ENCODE peak calls at places on chromosomes 13 and 19, in five cellular contexts. One of them, this sample, is unnamed.

GRCh38 chr13:45728759-45729158 is 26.6 kb downstream of the CBY2 start:
- DNase-seq in psoas muscle: no peak
- DNase-seq in tibial artery: no peak
- DNase-seq in astrocyte of the spinal cord: no peak
- DNase-seq in fibroblast of lung: no peak
- DNase-seq in this sample: no peak

GRCh38 chr13:50543767-50544166 is 299.7 kb downstream of the DLEU7 start:
- DNase-seq in psoas muscle: peak
- DNase-seq in tibial artery: no peak
- DNase-seq in astrocyte of the spinal cord: peak
- DNase-seq in fibroblast of lung: peak
- DNase-seq in this sample: peak

GRCh38 chr19:42052241-42052863 is 17.7 kb downstream of the GRIK5 start:
- DNase-seq in psoas muscle: no peak
- DNase-seq in tibial artery: no peak
- DNase-seq in astrocyte of the spinal cord: no peak
- DNase-seq in fibroblast of lung: no peak
- DNase-seq in this sample: no peak

GRCh38 chr13:20182231-20182846 is 10.4 kb downstream of the GJB2 start:
- DNase-seq in psoas muscle: no peak
- DNase-seq in tibial artery: no peak
- DNase-seq in astrocyte of the spinal cord: peak
- DNase-seq in fibroblast of lung: peak
- DNase-seq in this sample: peak

GRCh38 chr19:30556230-30556711 is 184.1 kb downstream of the ZNF536 start:
- DNase-seq in psoas muscle: no peak
- DNase-seq in tibial artery: no peak
- DNase-seq in astrocyte of the spinal cord: no peak
- DNase-seq in fibroblast of lung: no peak
- DNase-seq in this sample: no peak

GRCh38 chr19:33971073-33971472 is 174.4 kb downstream of the KCTD15 start:
- DNase-seq in psoas muscle: no peak
- DNase-seq in tibial artery: no peak
- DNase-seq in astrocyte of the spinal cord: no peak
- DNase-seq in fibroblast of lung: no peak
- DNase-seq in this sample: no peak

GRCh38 chr13:41311607-41312500 is 787 bp downstream of the NAA16 start:
- DNase-seq in psoas muscle: peak
- DNase-seq in tibial artery: peak
- DNase-seq in astrocyte of the spinal cord: peak
- DNase-seq in fibroblast of lung: peak
- DNase-seq in this sample: no peak

GRCh38 chr19:33678796-33679195 is 57.0 kb downstream of the CHST8 start:
- DNase-seq in psoas muscle: no peak
- DNase-seq in tibial artery: peak
- DNase-seq in astrocyte of the spinal cord: no peak
- DNase-seq in fibroblast of lung: no peak
- DNase-seq in this sample: no peak

GRCh38 chr13:78376822-78377221 is 226.5 kb downstream of the POU4F1 start:
- DNase-seq in psoas muscle: no peak
- DNase-seq in tibial artery: no peak
- DNase-seq in astrocyte of the spinal cord: no peak
- DNase-seq in fibroblast of lung: no peak
- DNase-seq in this sample: no peak

GRCh38 chr19:3084943-3085342 is 9.2 kb upstream of the GNA11 start:
- DNase-seq in psoas muscle: no peak
- DNase-seq in tibial artery: no peak
- DNase-seq in astrocyte of the spinal cord: no peak
- DNase-seq in fibroblast of lung: no peak
- DNase-seq in this sample: no peak

GRCh38 chr13:21014666-21015170 is 46.7 kb downstream of the LATS2 start:
- DNase-seq in psoas muscle: peak
- DNase-seq in tibial artery: peak
- DNase-seq in astrocyte of the spinal cord: peak
- DNase-seq in fibroblast of lung: peak
- DNase-seq in this sample: peak

GRCh38 chr13:98484289-98485219 is 92.4 kb downstream of the STK24 start:
- DNase-seq in psoas muscle: peak
- DNase-seq in tibial artery: peak
- DNase-seq in astrocyte of the spinal cord: peak
- DNase-seq in fibroblast of lung: peak
- DNase-seq in this sample: no peak

GRCh38 chr19:29598036-29598435 is 8.0 kb upstream of the POP4 start:
- DNase-seq in psoas muscle: no peak
- DNase-seq in tibial artery: no peak
- DNase-seq in astrocyte of the spinal cord: no peak
- DNase-seq in fibroblast of lung: no peak
- DNase-seq in this sample: no peak

GRCh38 chr19:30358821-30359580 is 13.2 kb upstream of the ZNF536 start:
- DNase-seq in psoas muscle: no peak
- DNase-seq in tibial artery: peak
- DNase-seq in astrocyte of the spinal cord: no peak
- DNase-seq in fibroblast of lung: no peak
- DNase-seq in this sample: no peak

GRCh38 chr13:20799726-20800416 is 26.1 kb upstream of the EEF1AKMT1 start:
- DNase-seq in psoas muscle: no peak
- DNase-seq in tibial artery: no peak
- DNase-seq in astrocyte of the spinal cord: no peak
- DNase-seq in fibroblast of lung: peak
- DNase-seq in this sample: no peak

GRCh38 chr19:3687774-3688706 is 12.2 kb downstream of the PIP5K1C start:
- DNase-seq in psoas muscle: no peak
- DNase-seq in tibial artery: no peak
- DNase-seq in astrocyte of the spinal cord: no peak
- DNase-seq in fibroblast of lung: no peak
- DNase-seq in this sample: no peak

GRCh38 chr13:36998624-36999041 is 507 bp downstream of the ALG5 start:
- DNase-seq in psoas muscle: peak
- DNase-seq in tibial artery: peak
- DNase-seq in astrocyte of the spinal cord: no peak
- DNase-seq in fibroblast of lung: no peak
- DNase-seq in this sample: no peak

GRCh38 chr19:15780595-15781418 is 6.7 kb upstream of the OR10H5 start:
- DNase-seq in psoas muscle: no peak
- DNase-seq in tibial artery: no peak
- DNase-seq in astrocyte of the spinal cord: no peak
- DNase-seq in fibroblast of lung: no peak
- DNase-seq in this sample: no peak

GRCh38 chr13:46469064-46469463 is 82.0 kb upstream of the RUBCNL start:
- DNase-seq in psoas muscle: no peak
- DNase-seq in tibial artery: no peak
- DNase-seq in astrocyte of the spinal cord: no peak
- DNase-seq in fibroblast of lung: peak
- DNase-seq in this sample: no peak

GRCh38 chr13:19266979-19267378 is 85.4 kb upstream of the TUBA3C start:
- DNase-seq in psoas muscle: no peak
- DNase-seq in tibial artery: no peak
- DNase-seq in astrocyte of the spinal cord: no peak
- DNase-seq in fibroblast of lung: no peak
- DNase-seq in this sample: no peak

GRCh38 chr13:54433511-54434206 is 1405.0 kb downstream of the OLFM4 start:
- DNase-seq in psoas muscle: no peak
- DNase-seq in tibial artery: no peak
- DNase-seq in astrocyte of the spinal cord: no peak
- DNase-seq in fibroblast of lung: no peak
- DNase-seq in this sample: no peak

GRCh38 chr13:87820221-87820620 is 149.1 kb downstream of the SLITRK5 start:
- DNase-seq in psoas muscle: no peak
- DNase-seq in tibial artery: no peak
- DNase-seq in astrocyte of the spinal cord: peak
- DNase-seq in fibroblast of lung: peak
- DNase-seq in this sample: no peak

GRCh38 chr19:41753159-41753558 is 2.2 kb upstream of the CEACAM6 start:
- DNase-seq in psoas muscle: peak
- DNase-seq in tibial artery: peak
- DNase-seq in astrocyte of the spinal cord: no peak
- DNase-seq in fibroblast of lung: peak
- DNase-seq in this sample: no peak

GRCh38 chr13:113624235-113624587 is 33.8 kb downstream of the ATP4B start:
- DNase-seq in psoas muscle: no peak
- DNase-seq in tibial artery: no peak
- DNase-seq in astrocyte of the spinal cord: no peak
- DNase-seq in fibroblast of lung: peak
- DNase-seq in this sample: no peak

GRCh38 chr19:50906217-50906616 is 5.0 kb downstream of the KLK4 start:
- DNase-seq in psoas muscle: no peak
- DNase-seq in tibial artery: no peak
- DNase-seq in astrocyte of the spinal cord: no peak
- DNase-seq in fibroblast of lung: peak
- DNase-seq in this sample: no peak

DNA sequence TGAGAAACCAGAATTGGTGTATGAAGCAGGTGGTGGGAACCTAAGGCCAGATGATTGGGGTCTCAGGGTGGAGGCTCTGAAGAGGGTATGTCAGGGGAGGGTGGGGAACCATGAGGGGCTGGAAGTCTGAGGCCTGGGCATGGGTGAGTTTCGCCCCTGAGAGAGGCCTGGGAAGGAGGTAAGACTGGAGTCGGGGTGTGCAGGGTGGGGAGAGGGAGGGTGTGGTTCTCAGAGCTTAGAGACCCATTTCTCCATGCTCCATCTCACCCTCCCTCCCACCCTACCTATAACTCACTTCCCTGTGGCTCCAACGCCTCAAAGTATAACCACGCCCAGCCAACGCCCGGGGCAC is 1.0 kb upstream of the KLHL26 start:
- DNase-seq in psoas muscle: no peak
- DNase-seq in tibial artery: no peak
- DNase-seq in astrocyte of the spinal cord: no peak
- DNase-seq in fibroblast of lung: no peak
- DNase-seq in this sample: no peak
- H3K4me3 ChIP-seq in psoas muscle: peak
- H3K4me3 ChIP-seq in tibial artery: peak
- H3K4me3 ChIP-seq in astrocyte of the spinal cord: no peak
- H3K4me3 ChIP-seq in fibroblast of lung: no peak
- H3K4me3 ChIP-seq in this sample: no peak

GRCh38 chr13:80011448-80012212 is 329.3 kb downstream of the SPRY2 start:
- DNase-seq in psoas muscle: no peak
- DNase-seq in tibial artery: no peak
- DNase-seq in astrocyte of the spinal cord: no peak
- DNase-seq in fibroblast of lung: no peak
- DNase-seq in this sample: no peak

GRCh38 chr13:80010846-80011245 is 330.1 kb downstream of the SPRY2 start:
- DNase-seq in psoas muscle: no peak
- DNase-seq in tibial artery: no peak
- DNase-seq in astrocyte of the spinal cord: no peak
- DNase-seq in fibroblast of lung: no peak
- DNase-seq in this sample: no peak

GRCh38 chr13:80010286-80010831 is 330.6 kb downstream of the SPRY2 start:
- DNase-seq in psoas muscle: no peak
- DNase-seq in tibial artery: no peak
- DNase-seq in astrocyte of the spinal cord: no peak
- DNase-seq in fibroblast of lung: no peak
- DNase-seq in this sample: no peak

GRCh38 chr13:80009760-80010159 is 331.2 kb downstream of the SPRY2 start:
- DNase-seq in psoas muscle: no peak
- DNase-seq in tibial artery: no peak
- DNase-seq in astrocyte of the spinal cord: no peak
- DNase-seq in fibroblast of lung: no peak
- DNase-seq in this sample: no peak

DNA sequence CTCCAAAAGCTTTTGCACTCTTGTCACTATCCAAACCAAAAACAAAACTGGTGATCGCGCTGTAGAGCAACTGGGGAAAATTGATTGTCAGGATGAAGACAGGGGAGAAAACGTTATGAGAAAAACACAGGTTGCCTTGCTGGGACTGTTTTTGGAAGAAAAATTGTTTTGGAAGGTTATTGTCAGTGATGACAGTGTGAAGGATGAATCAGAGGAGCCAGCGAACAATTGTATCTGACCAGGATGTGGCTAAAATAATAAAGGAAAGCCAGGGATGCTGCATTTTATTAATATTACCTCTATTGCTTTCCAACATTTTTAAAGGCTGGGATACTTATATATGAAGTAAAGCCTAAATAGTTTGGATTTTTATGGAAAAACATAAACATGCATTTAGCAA is 334.0 kb downstream of the SPRY2 start:
- DNase-seq in psoas muscle: no peak
- DNase-seq in tibial artery: no peak
- DNase-seq in astrocyte of the spinal cord: no peak
- DNase-seq in fibroblast of lung: no peak
- DNase-seq in this sample: no peak
- TF ChIP-seq CTCF in psoas muscle: no peak
- TF ChIP-seq CTCF in tibial artery: no peak
- TF ChIP-seq CTCF in astrocyte of the spinal cord: no peak
- TF ChIP-seq CTCF in fibroblast of lung: no peak
- TF ChIP-seq CTCF in this sample: no peak

GRCh38 chr19:6577410-6578125 is 13.4 kb downstream of the CD70 start:
- DNase-seq in psoas muscle: no peak
- DNase-seq in tibial artery: no peak
- DNase-seq in astrocyte of the spinal cord: no peak
- DNase-seq in fibroblast of lung: peak
- DNase-seq in this sample: no peak
- H3K4me3 ChIP-seq in psoas muscle: no peak
- H3K4me3 ChIP-seq in tibial artery: no peak
- H3K4me3 ChIP-seq in astrocyte of the spinal cord: no peak
- H3K4me3 ChIP-seq in fibroblast of lung: no peak
- H3K4me3 ChIP-seq in this sample: no peak

GRCh38 chr19:9431475-9431874 is 3.9 kb downstream of the ZNF266 start:
- DNase-seq in psoas muscle: no peak
- DNase-seq in tibial artery: no peak
- DNase-seq in astrocyte of the spinal cord: peak
- DNase-seq in fibroblast of lung: peak
- DNase-seq in this sample: no peak
- TF ChIP-seq CTCF in psoas muscle: peak
- TF ChIP-seq CTCF in tibial artery: no peak
- TF ChIP-seq CTCF in astrocyte of the spinal cord: peak
- TF ChIP-seq CTCF in fibroblast of lung: peak
- TF ChIP-seq CTCF in this sample: peak

DNA sequence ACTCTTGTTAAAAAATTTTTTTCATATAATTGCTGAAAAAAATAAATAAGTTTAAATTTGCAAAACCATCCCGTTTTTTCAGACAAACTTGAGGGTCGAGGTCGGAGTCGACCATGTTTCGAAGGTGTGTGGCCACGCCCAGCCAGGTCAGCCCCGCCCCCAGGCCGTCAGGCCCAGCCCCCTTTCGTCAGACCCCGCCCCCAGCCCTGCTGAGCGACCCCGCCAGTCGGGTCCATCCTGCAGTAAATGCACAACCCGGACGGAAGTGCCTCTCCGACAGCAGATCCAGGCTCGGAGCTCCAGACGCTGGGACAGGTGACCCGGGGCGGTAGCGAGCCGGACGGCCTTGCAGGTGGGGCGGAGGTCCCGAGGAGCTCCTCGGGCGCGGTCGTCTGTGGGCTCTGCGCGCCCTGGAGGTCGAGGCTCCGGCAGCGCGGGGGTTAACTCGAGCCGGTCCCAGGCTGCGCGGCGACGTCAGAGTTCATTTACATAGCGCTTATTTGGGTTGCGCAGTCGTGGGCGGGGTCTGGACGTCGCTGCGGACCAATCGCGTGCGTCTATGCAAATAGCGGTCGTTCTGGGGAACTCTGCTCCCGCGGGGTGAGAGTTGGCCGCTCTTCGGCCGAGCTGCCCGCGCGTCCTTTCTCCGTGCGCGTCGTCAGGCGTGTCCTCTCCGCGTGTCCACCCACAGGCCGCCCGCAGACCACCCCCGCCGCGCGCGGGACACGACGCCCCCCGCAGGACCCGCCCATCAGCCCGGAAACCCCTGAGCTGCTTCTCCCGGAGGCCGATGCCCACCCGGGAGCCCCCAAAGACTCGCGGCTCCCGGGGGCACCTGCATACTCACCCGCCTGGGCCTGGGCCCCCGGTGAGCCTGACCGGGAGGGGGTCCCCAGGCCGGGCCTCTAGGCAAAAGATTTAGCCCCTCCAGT is at the start of gene OCEL1:
- DNase-seq in psoas muscle: peak
- DNase-seq in tibial artery: peak
- DNase-seq in astrocyte of the spinal cord: peak
- DNase-seq in fibroblast of lung: peak
- DNase-seq in this sample: peak
- H3K4me3 ChIP-seq in psoas muscle: peak
- H3K4me3 ChIP-seq in tibial artery: peak
- H3K4me3 ChIP-seq in astrocyte of the spinal cord: peak
- H3K4me3 ChIP-seq in fibroblast of lung: peak
- H3K4me3 ChIP-seq in this sample: peak

This sample was measured in AG04450.